ENCODE peak calls at places on chromosome 22, in seven cellular contexts. One of them, this sample, is unnamed.

GRCh38 chr22:25493794-25494193 is 70.7 kb upstream of the GRK3 start:
- DNase-seq in neuronal stem cell: no peak
- DNase-seq in H1: no peak
- DNase-seq in IMR-90: no peak
- DNase-seq in trophoblast cell: no peak
- DNase-seq in mesendoderm: no peak
- DNase-seq in mesenchymal stem cell: no peak
- DNase-seq in this sample: no peak

GRCh38 chr22:45441158-45441557 is 27.7 kb downstream of the RIBC2 start:
- DNase-seq in mesenchymal stem cell: peak
- DNase-seq in mesendoderm: peak
- DNase-seq in neuronal stem cell: peak
- DNase-seq in trophoblast cell: peak
- DNase-seq in IMR-90: peak
- DNase-seq in H1: no peak
- DNase-seq in this sample: peak

GRCh38 chr22:33271390-33272161 is 213.4 kb upstream of the SYN3 start:
- DNase-seq in trophoblast cell: no peak
- DNase-seq in mesenchymal stem cell: no peak
- DNase-seq in neuronal stem cell: no peak
- DNase-seq in mesendoderm: no peak
- DNase-seq in IMR-90: peak
- DNase-seq in H1: no peak
- DNase-seq in this sample: no peak

GRCh38 chr22:34080501-34080900 is 160.2 kb upstream of the LARGE1 start:
- DNase-seq in IMR-90: no peak
- DNase-seq in mesendoderm: no peak
- DNase-seq in trophoblast cell: no peak
- DNase-seq in mesenchymal stem cell: no peak
- DNase-seq in neuronal stem cell: no peak
- DNase-seq in H1: no peak
- DNase-seq in this sample: no peak

GRCh38 chr22:35958334-35958733 is 70.3 kb downstream of the RBFOX2 start:
- DNase-seq in H1: no peak
- DNase-seq in trophoblast cell: no peak
- DNase-seq in neuronal stem cell: no peak
- DNase-seq in mesenchymal stem cell: no peak
- DNase-seq in mesendoderm: no peak
- DNase-seq in IMR-90: no peak
- DNase-seq in this sample: no peak

GRCh38 chr22:29817724-29818123 is 20.4 kb downstream of the ASCC2 start:
- DNase-seq in mesendoderm: no peak
- DNase-seq in trophoblast cell: no peak
- DNase-seq in mesenchymal stem cell: no peak
- DNase-seq in neuronal stem cell: no peak
- DNase-seq in IMR-90: no peak
- DNase-seq in H1: no peak
- DNase-seq in this sample: no peak

GRCh38 chr22:27133951-27134664 is 476.7 kb downstream of the MIAT start:
- DNase-seq in H1: no peak
- DNase-seq in neuronal stem cell: no peak
- DNase-seq in mesendoderm: peak
- DNase-seq in trophoblast cell: peak
- DNase-seq in mesenchymal stem cell: peak
- DNase-seq in IMR-90: peak
- DNase-seq in this sample: no peak

GRCh38 chr22:40714514-40714966 is 35.3 kb downstream of the MCHR1 start:
- DNase-seq in H1: no peak
- DNase-seq in trophoblast cell: no peak
- DNase-seq in mesendoderm: peak
- DNase-seq in IMR-90: peak
- DNase-seq in mesenchymal stem cell: peak
- DNase-seq in neuronal stem cell: peak
- DNase-seq in this sample: peak

GRCh38 chr22:26414347-26414746 is 14.7 kb upstream of the ASPHD2 start:
- DNase-seq in H1: no peak
- DNase-seq in mesenchymal stem cell: no peak
- DNase-seq in neuronal stem cell: no peak
- DNase-seq in mesendoderm: no peak
- DNase-seq in trophoblast cell: no peak
- DNase-seq in IMR-90: no peak
- DNase-seq in this sample: no peak

GRCh38 chr22:29011868-29012428 is 49.7 kb downstream of the C22orf31 start:
- DNase-seq in IMR-90: no peak
- DNase-seq in H1: no peak
- DNase-seq in trophoblast cell: no peak
- DNase-seq in mesendoderm: no peak
- DNase-seq in neuronal stem cell: no peak
- DNase-seq in mesenchymal stem cell: no peak
- DNase-seq in this sample: no peak

GRCh38 chr22:30881361-30882180 is 87.0 kb downstream of the MORC2 start:
- DNase-seq in mesenchymal stem cell: no peak
- DNase-seq in trophoblast cell: no peak
- DNase-seq in mesendoderm: peak
- DNase-seq in neuronal stem cell: peak
- DNase-seq in H1: no peak
- DNase-seq in IMR-90: no peak
- DNase-seq in this sample: no peak

GRCh38 chr22:28917747-28918543 is 34.6 kb downstream of the ZNRF3 start:
- DNase-seq in IMR-90: peak
- DNase-seq in mesenchymal stem cell: peak
- DNase-seq in H1: no peak
- DNase-seq in trophoblast cell: no peak
- DNase-seq in mesendoderm: peak
- DNase-seq in neuronal stem cell: peak
- DNase-seq in this sample: no peak

GRCh38 chr22:17164392-17165024 is 5.4 kb upstream of the HDHD5 start:
- DNase-seq in trophoblast cell: no peak
- DNase-seq in IMR-90: no peak
- DNase-seq in mesendoderm: peak
- DNase-seq in neuronal stem cell: no peak
- DNase-seq in mesenchymal stem cell: no peak
- DNase-seq in H1: no peak
- DNase-seq in this sample: peak

GRCh38 chr22:48952256-48953102 is 875.2 kb downstream of the BRD1 start:
- DNase-seq in mesendoderm: no peak
- DNase-seq in neuronal stem cell: no peak
- DNase-seq in trophoblast cell: no peak
- DNase-seq in IMR-90: no peak
- DNase-seq in H1: no peak
- DNase-seq in mesenchymal stem cell: no peak
- DNase-seq in this sample: peak

GRCh38 chr22:48951836-48952235 is 875.8 kb downstream of the BRD1 start:
- DNase-seq in neuronal stem cell: no peak
- DNase-seq in IMR-90: no peak
- DNase-seq in mesenchymal stem cell: no peak
- DNase-seq in H1: no peak
- DNase-seq in trophoblast cell: no peak
- DNase-seq in mesendoderm: no peak
- DNase-seq in this sample: peak

GRCh38 chr22:48948575-48949170 is 879.0 kb downstream of the BRD1 start:
- DNase-seq in mesendoderm: no peak
- DNase-seq in IMR-90: no peak
- DNase-seq in neuronal stem cell: no peak
- DNase-seq in mesenchymal stem cell: no peak
- DNase-seq in H1: no peak
- DNase-seq in trophoblast cell: no peak
- DNase-seq in this sample: peak

GRCh38 chr22:48949375-48950149 is 878.1 kb downstream of the BRD1 start:
- DNase-seq in trophoblast cell: no peak
- DNase-seq in mesendoderm: no peak
- DNase-seq in mesenchymal stem cell: no peak
- DNase-seq in H1: no peak
- DNase-seq in neuronal stem cell: no peak
- DNase-seq in IMR-90: no peak
- DNase-seq in this sample: peak

DNA sequence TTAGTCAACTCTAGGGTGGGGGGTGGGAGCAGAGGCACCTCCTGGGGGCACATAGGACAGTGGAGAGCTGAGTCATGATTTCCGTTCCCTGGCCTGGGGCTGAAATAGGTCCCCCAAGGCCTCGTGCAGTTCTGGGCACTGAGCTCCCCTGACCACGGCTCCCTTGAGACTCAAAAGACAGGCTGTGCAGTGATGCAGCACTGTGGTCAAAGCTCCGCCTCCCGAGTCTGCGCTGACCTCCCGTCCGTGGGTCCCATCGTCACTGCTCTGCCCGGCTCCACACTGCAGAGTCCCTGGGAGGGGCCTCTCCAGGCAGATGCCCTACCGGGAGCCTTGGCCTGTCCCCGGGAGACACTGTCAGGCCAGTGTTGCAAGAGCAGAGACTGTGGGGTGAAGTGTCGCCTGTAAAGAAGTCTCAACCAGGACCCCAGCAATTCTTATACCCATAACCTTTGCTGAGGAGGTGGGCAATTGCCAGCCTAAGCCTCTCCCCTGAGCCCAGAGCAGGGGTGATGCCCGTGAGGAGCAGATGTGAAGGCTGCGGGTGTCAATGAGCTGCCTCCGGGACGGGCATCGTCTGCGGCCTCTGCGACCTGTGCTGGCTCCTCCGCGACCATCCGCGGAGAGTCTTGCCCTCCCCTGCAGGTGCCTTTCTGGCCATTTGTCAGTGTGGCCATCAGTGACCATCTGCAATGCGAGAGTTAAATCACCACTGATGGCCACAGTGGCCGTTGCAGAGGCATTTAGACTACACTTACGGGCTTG is 877.3 kb downstream of the BRD1 start:
- DNase-seq in mesenchymal stem cell: no peak
- DNase-seq in neuronal stem cell: no peak
- DNase-seq in trophoblast cell: no peak
- DNase-seq in IMR-90: no peak
- DNase-seq in mesendoderm: no peak
- DNase-seq in H1: no peak
- DNase-seq in this sample: peak
- H3K18ac ChIP-seq in mesenchymal stem cell: no peak
- H3K18ac ChIP-seq in neuronal stem cell: peak
- H3K18ac ChIP-seq in trophoblast cell: no peak
- H3K18ac ChIP-seq in IMR-90: no peak
- H3K18ac ChIP-seq in mesendoderm: no peak
- H3K18ac ChIP-seq in H1: no peak
- H3K18ac ChIP-seq in this sample: no peak

GRCh38 chr22:39206491-39206890 is 38.3 kb downstream of the PDGFB start:
- DNase-seq in neuronal stem cell: no peak
- DNase-seq in mesenchymal stem cell: no peak
- DNase-seq in trophoblast cell: no peak
- DNase-seq in mesendoderm: no peak
- DNase-seq in IMR-90: no peak
- DNase-seq in H1: no peak
- DNase-seq in this sample: peak
- H3K18ac ChIP-seq in neuronal stem cell: peak
- H3K18ac ChIP-seq in mesenchymal stem cell: no peak
- H3K18ac ChIP-seq in trophoblast cell: no peak
- H3K18ac ChIP-seq in mesendoderm: no peak
- H3K18ac ChIP-seq in IMR-90: no peak
- H3K18ac ChIP-seq in H1: no peak
- H3K18ac ChIP-seq in this sample: no peak

DNA sequence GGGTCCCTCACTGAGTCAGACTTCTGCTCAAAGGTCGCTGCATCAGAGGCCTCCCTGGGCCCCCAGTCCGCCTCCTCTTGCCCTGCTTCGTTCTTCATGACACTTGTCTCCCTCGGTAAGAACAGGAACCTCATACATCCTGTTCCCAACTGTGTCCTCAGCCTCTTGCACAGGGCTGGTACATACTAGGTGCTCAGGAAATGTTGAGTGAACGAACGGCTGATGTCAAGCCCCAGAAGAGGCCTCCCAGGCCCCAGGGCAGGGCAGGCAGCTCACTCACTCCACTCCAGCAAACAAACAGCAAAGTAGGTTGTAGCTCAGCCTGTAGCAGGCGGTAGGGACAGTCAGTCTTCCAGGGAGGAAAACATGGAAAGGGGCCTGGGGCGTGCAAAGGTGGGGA is 17.2 kb downstream of the SYNGR1 start:
- DNase-seq in trophoblast cell: no peak
- DNase-seq in mesendoderm: no peak
- DNase-seq in H1: no peak
- DNase-seq in neuronal stem cell: no peak
- DNase-seq in mesenchymal stem cell: no peak
- DNase-seq in IMR-90: no peak
- DNase-seq in this sample: no peak
- H3K18ac ChIP-seq in trophoblast cell: no peak
- H3K18ac ChIP-seq in mesendoderm: no peak
- H3K18ac ChIP-seq in H1: no peak
- H3K18ac ChIP-seq in neuronal stem cell: no peak
- H3K18ac ChIP-seq in mesenchymal stem cell: no peak
- H3K18ac ChIP-seq in IMR-90: no peak
- H3K18ac ChIP-seq in this sample: no peak

GRCh38 chr22:23375031-23375827 is 194.9 kb downstream of the BCR start:
- DNase-seq in H1: no peak
- DNase-seq in IMR-90: no peak
- DNase-seq in mesenchymal stem cell: no peak
- DNase-seq in neuronal stem cell: no peak
- DNase-seq in trophoblast cell: no peak
- DNase-seq in mesendoderm: no peak
- DNase-seq in this sample: no peak
- H3K18ac ChIP-seq in H1: no peak
- H3K18ac ChIP-seq in IMR-90: no peak
- H3K18ac ChIP-seq in mesenchymal stem cell: no peak
- H3K18ac ChIP-seq in neuronal stem cell: no peak
- H3K18ac ChIP-seq in trophoblast cell: no peak
- H3K18ac ChIP-seq in mesendoderm: no peak
- H3K18ac ChIP-seq in this sample: no peak

This sample was measured in H9.